ENCODE peak calls at places on chromosomes 4 and X, in four cellular contexts. One of them, this sample, is unnamed.

GRCh38 chr4:80116516-80116915 is 43.5 kb upstream of the ANTXR2 start:
- DNase-seq in heart right ventricle: no peak
- DNase-seq in fibroblast of lung: no peak
- DNase-seq in vagina: no peak
- DNase-seq in this sample: no peak

GRCh38 chr4:144562019-144562740 is 83.8 kb upstream of the HHIP start:
- DNase-seq in heart right ventricle: no peak
- DNase-seq in fibroblast of lung: no peak
- DNase-seq in vagina: no peak
- DNase-seq in this sample: no peak

GRCh38 chrX:39418132-39418935 is 617.1 kb downstream of the MID1IP1 start:
- DNase-seq in heart right ventricle: no peak
- DNase-seq in fibroblast of lung: no peak
- DNase-seq in vagina: no peak
- DNase-seq in this sample: no peak

GRCh38 chrX:110657073-110657472 is 138.5 kb downstream of the CHRDL1 start:
- DNase-seq in heart right ventricle: no peak
- DNase-seq in fibroblast of lung: no peak
- DNase-seq in vagina: no peak
- DNase-seq in this sample: no peak

GRCh38 chrX:47814853-47815252 is 21.8 kb upstream of the ZNF81 start:
- DNase-seq in heart right ventricle: no peak
- DNase-seq in fibroblast of lung: no peak
- DNase-seq in vagina: no peak
- DNase-seq in this sample: no peak

GRCh38 chrX:36160056-36160455 is 240.5 kb downstream of the CFAP47 start:
- DNase-seq in heart right ventricle: no peak
- DNase-seq in fibroblast of lung: no peak
- DNase-seq in vagina: no peak
- DNase-seq in this sample: no peak

GRCh38 chrX:16785247-16786138 is 773 bp upstream of the TXLNG start:
- DNase-seq in heart right ventricle: no peak
- DNase-seq in fibroblast of lung: no peak
- DNase-seq in vagina: no peak
- DNase-seq in this sample: no peak

GRCh38 chr4:113300384-113301011 is 251.0 kb downstream of the ANK2 start:
- DNase-seq in heart right ventricle: peak; percentile 33
- DNase-seq in fibroblast of lung: peak; percentile 77
- DNase-seq in vagina: no peak
- DNase-seq in this sample: no peak

GRCh38 chrX:130418066-130418465 is 16.3 kb downstream of the RBMX2 start:
- DNase-seq in heart right ventricle: no peak
- DNase-seq in fibroblast of lung: no peak
- DNase-seq in vagina: no peak
- DNase-seq in this sample: no peak

GRCh38 chr4:8410641-8411271 is 29.8 kb downstream of the ACOX3 start:
- DNase-seq in heart right ventricle: peak; percentile 70
- DNase-seq in fibroblast of lung: peak; percentile 47
- DNase-seq in vagina: no peak
- DNase-seq in this sample: peak; percentile 87

GRCh38 chr4:23889814-23890269 is at the start of gene PPARGC1A:
- DNase-seq in heart right ventricle: peak; percentile 69
- DNase-seq in fibroblast of lung: peak; percentile 77
- DNase-seq in vagina: no peak
- DNase-seq in this sample: peak; percentile 29

GRCh38 chr4:1035510-1035909 is 24.1 kb downstream of the FGFRL1 start:
- DNase-seq in heart right ventricle: no peak
- DNase-seq in fibroblast of lung: no peak
- DNase-seq in vagina: no peak
- DNase-seq in this sample: peak; percentile 70

GRCh38 chr4:26076896-26077295 is 162.9 kb downstream of the SMIM20 start:
- DNase-seq in heart right ventricle: no peak
- DNase-seq in fibroblast of lung: no peak
- DNase-seq in vagina: no peak
- DNase-seq in this sample: no peak

GRCh38 chr4:98341309-98341708 is 80.1 kb downstream of the RAP1GDS1 start:
- DNase-seq in heart right ventricle: no peak
- DNase-seq in fibroblast of lung: no peak
- DNase-seq in vagina: no peak
- DNase-seq in this sample: no peak

GRCh38 chr4:80139668-80140067 is 57.6 kb upstream of the PRDM8 start:
- DNase-seq in heart right ventricle: no peak
- DNase-seq in fibroblast of lung: no peak
- DNase-seq in vagina: no peak
- DNase-seq in this sample: no peak

GRCh38 chrX:113330416-113330815 is 489.8 kb upstream of the AMOT start:
- DNase-seq in heart right ventricle: no peak
- DNase-seq in fibroblast of lung: no peak
- DNase-seq in vagina: no peak
- DNase-seq in this sample: no peak

GRCh38 chr4:77591532-77591931 is 14.1 kb upstream of the CXCL13 start:
- DNase-seq in heart right ventricle: no peak
- DNase-seq in fibroblast of lung: no peak
- DNase-seq in vagina: no peak
- DNase-seq in this sample: no peak

GRCh38 chrX:151896734-151897474 is 15.8 kb upstream of the MAGEA4 start:
- DNase-seq in heart right ventricle: no peak
- DNase-seq in fibroblast of lung: peak; percentile 46
- DNase-seq in vagina: no peak
- DNase-seq in this sample: no peak

GRCh38 chr4:78058591-78059523 is 1.7 kb downstream of the FRAS1 start:
- DNase-seq in heart right ventricle: peak; percentile 28
- DNase-seq in fibroblast of lung: peak; percentile 17
- DNase-seq in vagina: no peak
- DNase-seq in this sample: no peak

GRCh38 chrX:53882331-53882730 is 161.9 kb downstream of the PHF8 start:
- DNase-seq in heart right ventricle: no peak
- DNase-seq in fibroblast of lung: peak; percentile 79
- DNase-seq in vagina: no peak
- DNase-seq in this sample: no peak

GRCh38 chr4:174713821-174714220 is 115.2 kb downstream of the GLRA3 start:
- DNase-seq in heart right ventricle: no peak
- DNase-seq in fibroblast of lung: no peak
- DNase-seq in vagina: no peak
- DNase-seq in this sample: peak; percentile 2

GRCh38 chr4:148161601-148162000 is 280.6 kb downstream of the NR3C2 start:
- DNase-seq in heart right ventricle: no peak
- DNase-seq in fibroblast of lung: no peak
- DNase-seq in vagina: no peak
- DNase-seq in this sample: no peak

GRCh38 chr4:169279111-169279510 is 8.4 kb upstream of the SH3RF1 start:
- DNase-seq in heart right ventricle: no peak
- DNase-seq in fibroblast of lung: peak; percentile 95
- DNase-seq in vagina: no peak
- DNase-seq in this sample: no peak

GRCh38 chr4:128787509-128788311 is 21.8 kb upstream of the JADE1 start:
- DNase-seq in heart right ventricle: no peak
- DNase-seq in fibroblast of lung: no peak
- DNase-seq in vagina: no peak
- DNase-seq in this sample: no peak

GRCh38 chr4:177778623-177779022 is 336.4 kb upstream of the AGA start:
- DNase-seq in heart right ventricle: no peak
- DNase-seq in fibroblast of lung: no peak
- DNase-seq in vagina: no peak
- DNase-seq in this sample: no peak

GRCh38 chr4:99669084-99669483 is 11.5 kb upstream of the C4orf54 start:
- DNase-seq in heart right ventricle: no peak
- DNase-seq in fibroblast of lung: no peak
- DNase-seq in vagina: no peak
- DNase-seq in this sample: no peak

GRCh38 chrX:47172549-47172948 is 21.1 kb upstream of the UBA1 start:
- DNase-seq in heart right ventricle: no peak
- DNase-seq in fibroblast of lung: no peak
- DNase-seq in vagina: peak; percentile 55
- DNase-seq in this sample: no peak

GRCh38 chr4:59818656-59819055 is 1381.5 kb upstream of the ADGRL3 start:
- DNase-seq in heart right ventricle: no peak
- DNase-seq in fibroblast of lung: peak; percentile 6
- DNase-seq in vagina: no peak
- DNase-seq in this sample: no peak

GRCh38 chr4:815464-816146 is 10.3 kb downstream of the CPLX1 start:
- DNase-seq in heart right ventricle: no peak
- DNase-seq in fibroblast of lung: no peak
- DNase-seq in vagina: no peak
- DNase-seq in this sample: no peak

GRCh38 chrX:63511361-63511760 is 160.2 kb upstream of the SPIN4 start:
- DNase-seq in heart right ventricle: no peak
- DNase-seq in fibroblast of lung: no peak
- DNase-seq in vagina: no peak
- DNase-seq in this sample: no peak

GRCh38 chr4:13860126-13860525 is 232.6 kb upstream of the BOD1L1 start:
- DNase-seq in heart right ventricle: no peak
- DNase-seq in fibroblast of lung: no peak
- DNase-seq in vagina: no peak
- DNase-seq in this sample: peak; percentile 53